ENCODE peak calls at places on chromosomes 16 and 17, in nine cellular contexts. R is GM06990; A is renal cortical epithelial cell; P is GM18507; D is RPMI7951; M is fibroblast of the conjunctiva; X is cardiac fibroblast; Y is osteocyte; W is effector memory CD8-positive, alpha-beta T cell. Q is an unnamed sample.

GRCh38 chr17:79799538-79800324 is 2.9 kb upstream of the CBX8 start:
- DNase-seq in M (no peak), D (no peak), P (no peak), A (no peak), W (no peak), R (no peak), Y (no peak), X (no peak), Q (no peak)

GRCh38 chr17:42132941-42133340 is 10.3 kb downstream of the HSPB9 start:
- DNase-seq in A (peak; percentile 95), M (no peak), Y (no peak), P (no peak), R (no peak), X (peak; percentile 70), W (no peak), D (peak; percentile 88), Q (no peak)

GRCh38 chr16:12661656-12662172 is 142.0 kb downstream of the CPPED1 start:
- DNase-seq in P (no peak), Y (no peak), R (no peak), A (peak; percentile 30), D (peak; percentile 38), W (no peak), X (peak; percentile 32), M (no peak), Q (no peak)

GRCh38 chr16:12081048-12081404 is 104.5 kb downstream of the SNX29 start:
- DNase-seq in A (no peak), W (no peak), D (no peak), Y (no peak), P (no peak), M (no peak), X (no peak), R (no peak), Q (no peak)

GRCh38 chr17:74272731-74273201 is 1.3 kb upstream of the DNAI2 start:
- DNase-seq in R (no peak), D (no peak), Y (no peak), A (no peak), W (no peak), M (no peak), P (no peak), X (peak; percentile 78), Q (no peak)

GRCh38 chr16:30948956-30949654 is at the start of gene ORAI3:
- DNase-seq in D (peak; percentile 67), W (peak; percentile 26), Y (no peak), R (peak; percentile 77), M (no peak), X (peak; percentile 78), A (peak; percentile 39), P (peak; percentile 59), Q (peak; percentile 17)

GRCh38 chr16:2160915-2161551 is 5.5 kb downstream of the TRAF7 start:
- DNase-seq in Y (no peak), A (no peak), M (peak; percentile 37), P (no peak), D (no peak), X (peak; percentile 61), R (no peak), W (no peak), Q (no peak)

GRCh38 chr17:49944451-49944850 is 24.5 kb upstream of the DLX4 start:
- DNase-seq in M (no peak), A (no peak), D (no peak), X (no peak), Y (no peak), R (no peak), P (no peak), W (no peak), Q (no peak)

GRCh38 chr17:11853321-11854151 is 143.7 kb downstream of the ZNF18 start:
- DNase-seq in A (no peak), P (no peak), Y (no peak), R (no peak), D (peak; percentile 45), M (no peak), X (peak; percentile 2), W (no peak), Q (no peak)

GRCh38 chr17:44941712-44942331 is 5.8 kb downstream of the KIF18B start:
- DNase-seq in W (no peak), D (peak; percentile 21), P (no peak), Y (no peak), A (no peak), X (no peak), R (no peak), M (no peak), Q (no peak)

GRCh38 chr17:47253541-47254402 is at the start of gene ITGB3:
- DNase-seq in A (no peak), R (peak; percentile 88), X (peak; percentile 82), M (no peak), W (peak; percentile 60), P (peak; percentile 66), D (peak; percentile 79), Y (peak; percentile 89), Q (peak; percentile 30)

GRCh38 chr16:13178318-13178717 is 276.9 kb downstream of the SHISA9 start:
- DNase-seq in D (no peak), P (no peak), M (no peak), A (no peak), R (no peak), Y (no peak), W (no peak), X (no peak), Q (peak; percentile 76)

GRCh38 chr17:3656755-3657587 is 11.4 kb downstream of the TAX1BP3 start:
- DNase-seq in X (no peak), Y (no peak), W (no peak), D (no peak), R (no peak), A (no peak), P (no peak), M (no peak), Q (no peak)

GRCh38 chr17:73436966-73437365 is 125.2 kb upstream of the CDC42EP4 start:
- DNase-seq in Y (no peak), P (no peak), R (no peak), W (no peak), M (no peak), D (peak; percentile 75), X (peak; percentile 13), A (no peak), Q (no peak)

GRCh38 chr17:72126575-72127486 is 6.0 kb downstream of the SOX9 start:
- DNase-seq in M (no peak), R (no peak), W (no peak), Y (no peak), A (peak; percentile 68), D (peak; percentile 96), P (no peak), X (peak; percentile 63), Q (peak; percentile 48)

GRCh38 chr17:56603486-56604238 is 10.2 kb downstream of the NOG start:
- DNase-seq in D (no peak), X (no peak), R (no peak), M (no peak), Y (no peak), P (no peak), W (no peak), A (no peak), Q (no peak)

GRCh38 chr16:55470533-55471371 is 8.2 kb upstream of the MMP2 start:
- DNase-seq in A (peak; percentile 23), W (no peak), X (peak; percentile 69), P (no peak), M (peak; percentile 51), R (no peak), D (peak; percentile 99), Y (no peak), Q (peak; percentile 79)